ENCODE peak calls at places on chromosomes 6 and 20, in six cellular contexts. K is IMR-90, L is neuronal stem cell, A is H1, Q is mesenchymal stem cell, R is trophoblast cell. H is an unnamed sample.

GRCh38 chr6:126811307-126811706 is 307.2 kb upstream of the RSPO3 start:
- DNase-seq in Q (no peak), K (peak), L (no peak), R (no peak), A (no peak), H (no peak)

GRCh38 chr20:62330576-62331317 is 27.9 kb downstream of the ADRM1 start:
- DNase-seq in L (no peak), A (no peak), R (no peak), K (no peak), Q (no peak), H (no peak)

GRCh38 chr6:158648682-158649131 is 1.1 kb upstream of the SYTL3 start:
- DNase-seq in Q (peak), K (peak), A (no peak), R (no peak), L (no peak), H (no peak)

GRCh38 chr6:37473364-37474095 is 26.2 kb downstream of the CCDC167 start:
- DNase-seq in A (no peak), L (no peak), R (no peak), K (peak), Q (no peak), H (no peak)

GRCh38 chr6:169848946-169849345 is 97.5 kb downstream of the ERMARD start:
- DNase-seq in Q (no peak), R (no peak), K (no peak), L (no peak), A (no peak), H (no peak)

GRCh38 chr6:113089056-113089455 is 741.9 kb downstream of the RFPL4B start:
- DNase-seq in K (no peak), A (peak), R (no peak), Q (no peak), L (no peak), H (peak)

GRCh38 chr6:43965628-43966373 is 161.5 kb downstream of the MRPL14 start:
- DNase-seq in L (no peak), A (peak), K (no peak), R (no peak), Q (no peak), H (peak)

GRCh38 chr6:42889815-42890214 is 10.4 kb downstream of the RPL7L1 start:
- DNase-seq in K (no peak), R (no peak), A (no peak), Q (no peak), L (no peak), H (no peak)

GRCh38 chr6:140988780-140989179 is 1143.9 kb upstream of the GJE1 start:
- DNase-seq in Q (no peak), K (no peak), A (no peak), R (no peak), L (no peak), H (no peak)

GRCh38 chr20:60331688-60332300 is 373.6 kb downstream of the CDH26 start:
- DNase-seq in Q (no peak), L (no peak), A (no peak), K (no peak), R (no peak), H (no peak)

GRCh38 chr6:4607793-4608192 is 168.4 kb upstream of the CDYL start:
- DNase-seq in R (no peak), K (no peak), L (no peak), A (no peak), Q (peak), H (no peak)

GRCh38 chr6:75084872-75085381 is 120.9 kb downstream of the COL12A1 start:
- DNase-seq in K (no peak), L (peak), R (peak), A (peak), Q (no peak), H (peak)

GRCh38 chr6:94636780-94637385 is 940.5 kb upstream of the MANEA start:
- DNase-seq in Q (peak), A (peak), R (no peak), K (peak), L (peak), H (peak)

GRCh38 chr20:49400904-49401303 is 81.6 kb downstream of the KCNB1 start:
- DNase-seq in Q (peak), K (peak), L (no peak), A (no peak), R (no peak), H (no peak)

GRCh38 chr6:134636221-134636830 is 313.6 kb downstream of the ALDH8A1 start:
- DNase-seq in A (no peak), Q (no peak), L (no peak), R (no peak), K (peak), H (no peak)

GRCh38 chr6:56820060-56820459 is 134.8 kb upstream of the BEND6 start:
- DNase-seq in R (no peak), K (no peak), L (no peak), Q (no peak), A (no peak), H (no peak)

GRCh38 chr6:129623008-129623732 is 86.8 kb downstream of the ARHGAP18 start:
- DNase-seq in L (no peak), K (no peak), R (no peak), Q (no peak), A (no peak), H (no peak)

GRCh38 chr6:52993461-52993860 is 1.6 kb downstream of the GSTA4 start:
- DNase-seq in R (no peak), Q (peak), K (no peak), A (no peak), L (no peak), H (no peak)

GRCh38 chr6:33247977-33248642 is 23.6 kb downstream of the VPS52 start:
- DNase-seq in Q (peak), R (peak), A (peak), L (peak), K (peak), H (peak)
- H4K91ac ChIP-seq in Q (peak), R (no peak), A (no peak), L (no peak), K (peak), H (no peak)

GRCh38 chr6:92122746-92123145 is 1296.6 kb downstream of the EPHA7 start:
- DNase-seq in L (no peak), R (no peak), A (no peak), Q (peak), K (peak), H (no peak)

GRCh38 chr6:92125681-92126080 is 1293.7 kb downstream of the EPHA7 start:
- DNase-seq in A (no peak), K (no peak), R (no peak), Q (no peak), L (no peak), H (no peak)

GRCh38 chr6:92124126-92124525 is 1295.2 kb downstream of the EPHA7 start:
- DNase-seq in Q (peak), A (no peak), L (no peak), R (no peak), K (peak), H (no peak)

GRCh38 chr6:92126983-92127382 is 1292.4 kb downstream of the EPHA7 start:
- DNase-seq in K (no peak), R (no peak), A (no peak), L (no peak), Q (no peak), H (no peak)

GRCh38 chr6:92126088-92126487 is 1293.3 kb downstream of the EPHA7 start:
- DNase-seq in A (no peak), Q (no peak), L (no peak), K (no peak), R (no peak), H (no peak)
- H4K91ac ChIP-seq in A (peak), Q (no peak), L (no peak), K (no peak), R (no peak), H (no peak)

GRCh38 chr6:18212231-18212630 is 52.1 kb downstream of the DEK start:
- DNase-seq in R (no peak), L (no peak), A (peak), K (no peak), Q (no peak), H (no peak)

GRCh38 chr6:18215436-18215835 is 48.9 kb downstream of the DEK start:
- DNase-seq in K (no peak), R (no peak), L (no peak), A (peak), Q (no peak), H (no peak)

GRCh38 chr6:18214003-18214402 is 50.3 kb downstream of the DEK start:
- DNase-seq in L (no peak), K (no peak), A (no peak), Q (no peak), R (no peak), H (no peak)

GRCh38 chr6:18211338-18211737 is 53.0 kb downstream of the DEK start:
- DNase-seq in L (no peak), K (no peak), Q (no peak), A (peak), R (no peak), H (no peak)

GRCh38 chr6:18213439-18213838 is 50.9 kb downstream of the DEK start:
- DNase-seq in Q (no peak), K (no peak), R (no peak), A (peak), L (no peak), H (no peak)
- H4K91ac ChIP-seq in Q (no peak), K (no peak), R (no peak), A (no peak), L (no peak), H (no peak)

GRCh38 chr6:165726290-165726875 is 63.3 kb upstream of the PDE10A start:
- DNase-seq in Q (no peak), K (no peak), L (no peak), R (no peak), A (no peak), H (no peak)
- H4K91ac ChIP-seq in Q (no peak), K (no peak), L (no peak), R (no peak), A (no peak), H (no peak)

DNA sequence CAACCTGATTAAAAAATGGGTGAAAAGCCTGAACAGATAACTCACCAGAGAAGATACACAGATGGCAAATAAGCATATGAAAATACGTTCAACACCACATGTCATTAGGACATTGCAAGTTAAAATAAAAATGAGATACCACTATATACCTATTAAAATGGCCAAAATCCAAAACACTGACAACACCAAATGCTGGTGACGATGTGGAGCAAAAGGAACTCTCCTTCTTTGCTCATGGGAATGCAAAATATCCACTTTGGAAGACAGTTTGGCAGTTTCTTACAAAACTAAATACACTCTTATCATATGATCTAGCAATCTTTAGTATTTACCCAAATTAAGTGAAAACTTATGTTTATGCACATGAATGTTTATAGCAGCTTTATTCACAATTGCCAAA is 100.5 kb upstream of the ARID1B start:
- DNase-seq in A (no peak), K (no peak), R (no peak), Q (no peak), L (no peak), H (no peak)
- H4K91ac ChIP-seq in A (no peak), K (no peak), R (no peak), Q (no peak), L (no peak), H (no peak)

GRCh38 chr6:122709922-122710512 is 69.5 kb upstream of the FABP7 start:
- DNase-seq in K (no peak), L (no peak), Q (no peak), A (no peak), R (no peak), H (no peak)
- H4K91ac ChIP-seq in K (no peak), L (no peak), Q (no peak), A (no peak), R (no peak), H (no peak)

H was measured in H9.